ENCODE peak calls at places on chromosomes 16 and 17, in ten cellular contexts. One of them, this sample, is unnamed.
A peak's percentile ranks its signal among the peaks of the same experiment; 100 is the strongest.

GRCh38 chr17:2924211-2924610 is 128.0 kb downstream of the RAP1GAP2 start:
- DNase-seq in KG1: no peak
- DNase-seq in stimulated activated CD4-positive, alpha-beta T cell treated with anti-CD3 and anti-CD28 coated beads, TNF-alpha, amount 100 ng/mL, for 24 hours: no peak
- DNase-seq in natural killer cell: no peak
- DNase-seq in activated naive CD4-positive, alpha-beta T cell treated with anti-CD3 and anti-CD28 coated beads, Interleukin-2, amount 10 ng/mL, durations not matched to agents 7 days and 5 days: no peak
- DNase-seq in amniotic stem cell: no peak
- DNase-seq in endothelial cell: no peak
- DNase-seq in T-cell: no peak
- DNase-seq in HS-5: no peak
- DNase-seq in GF-D8: no peak
- DNase-seq in this sample: no peak

GRCh38 chr16:68086336-68086821 is 1.2 kb downstream of the NFATC3 start:
- DNase-seq in GF-D8: peak; percentile 31
- DNase-seq in HS-5: peak; percentile 22
- DNase-seq in KG1: no peak
- DNase-seq in T-cell: no peak
- DNase-seq in amniotic stem cell: peak; percentile 39
- DNase-seq in activated naive CD4-positive, alpha-beta T cell treated with anti-CD3 and anti-CD28 coated beads, Interleukin-2, amount 10 ng/mL, durations not matched to agents 7 days and 5 days: no peak
- DNase-seq in endothelial cell: no peak
- DNase-seq in natural killer cell: no peak
- DNase-seq in stimulated activated CD4-positive, alpha-beta T cell treated with anti-CD3 and anti-CD28 coated beads, TNF-alpha, amount 100 ng/mL, for 24 hours: no peak
- DNase-seq in this sample: no peak

GRCh38 chr17:42276609-42277341 is 584 bp upstream of the STAT5B start:
- DNase-seq in endothelial cell: peak; percentile 52
- DNase-seq in activated naive CD4-positive, alpha-beta T cell treated with anti-CD3 and anti-CD28 coated beads, Interleukin-2, amount 10 ng/mL, durations not matched to agents 7 days and 5 days: peak; percentile 34
- DNase-seq in amniotic stem cell: peak; percentile 62
- DNase-seq in stimulated activated CD4-positive, alpha-beta T cell treated with anti-CD3 and anti-CD28 coated beads, TNF-alpha, amount 100 ng/mL, for 24 hours: no peak
- DNase-seq in KG1: no peak
- DNase-seq in natural killer cell: no peak
- DNase-seq in HS-5: no peak
- DNase-seq in T-cell: no peak
- DNase-seq in GF-D8: peak; percentile 30
- DNase-seq in this sample: no peak

GRCh38 chr17:49180303-49180702 is 30.1 kb downstream of the GNGT2 start:
- DNase-seq in GF-D8: no peak
- DNase-seq in activated naive CD4-positive, alpha-beta T cell treated with anti-CD3 and anti-CD28 coated beads, Interleukin-2, amount 10 ng/mL, durations not matched to agents 7 days and 5 days: peak; percentile 75
- DNase-seq in KG1: peak; percentile 12
- DNase-seq in stimulated activated CD4-positive, alpha-beta T cell treated with anti-CD3 and anti-CD28 coated beads, TNF-alpha, amount 100 ng/mL, for 24 hours: peak; percentile 42
- DNase-seq in natural killer cell: peak; percentile 66
- DNase-seq in amniotic stem cell: peak; percentile 6
- DNase-seq in endothelial cell: peak; percentile 49
- DNase-seq in T-cell: peak; percentile 58
- DNase-seq in HS-5: no peak
- DNase-seq in this sample: no peak

GRCh38 chr16:69837380-69837779 is 75.2 kb downstream of the WWP2 start:
- DNase-seq in T-cell: no peak
- DNase-seq in HS-5: no peak
- DNase-seq in amniotic stem cell: no peak
- DNase-seq in activated naive CD4-positive, alpha-beta T cell treated with anti-CD3 and anti-CD28 coated beads, Interleukin-2, amount 10 ng/mL, durations not matched to agents 7 days and 5 days: no peak
- DNase-seq in endothelial cell: no peak
- DNase-seq in stimulated activated CD4-positive, alpha-beta T cell treated with anti-CD3 and anti-CD28 coated beads, TNF-alpha, amount 100 ng/mL, for 24 hours: no peak
- DNase-seq in natural killer cell: no peak
- DNase-seq in KG1: no peak
- DNase-seq in GF-D8: no peak
- DNase-seq in this sample: no peak

GRCh38 chr17:19381741-19382444 is 3.6 kb downstream of the MAPK7 start:
- DNase-seq in amniotic stem cell: no peak
- DNase-seq in stimulated activated CD4-positive, alpha-beta T cell treated with anti-CD3 and anti-CD28 coated beads, TNF-alpha, amount 100 ng/mL, for 24 hours: no peak
- DNase-seq in GF-D8: no peak
- DNase-seq in HS-5: no peak
- DNase-seq in T-cell: no peak
- DNase-seq in endothelial cell: no peak
- DNase-seq in KG1: no peak
- DNase-seq in activated naive CD4-positive, alpha-beta T cell treated with anti-CD3 and anti-CD28 coated beads, Interleukin-2, amount 10 ng/mL, durations not matched to agents 7 days and 5 days: no peak
- DNase-seq in natural killer cell: no peak
- DNase-seq in this sample: no peak

GRCh38 chr16:57107324-57107922 is 15.0 kb downstream of the CPNE2 start:
- DNase-seq in natural killer cell: no peak
- DNase-seq in HS-5: no peak
- DNase-seq in KG1: no peak
- DNase-seq in amniotic stem cell: no peak
- DNase-seq in GF-D8: no peak
- DNase-seq in T-cell: no peak
- DNase-seq in stimulated activated CD4-positive, alpha-beta T cell treated with anti-CD3 and anti-CD28 coated beads, TNF-alpha, amount 100 ng/mL, for 24 hours: no peak
- DNase-seq in endothelial cell: no peak
- DNase-seq in activated naive CD4-positive, alpha-beta T cell treated with anti-CD3 and anti-CD28 coated beads, Interleukin-2, amount 10 ng/mL, durations not matched to agents 7 days and 5 days: no peak
- DNase-seq in this sample: no peak

GRCh38 chr17:19534562-19535149 is 1.0 kb downstream of the SLC47A1 start:
- DNase-seq in GF-D8: no peak
- DNase-seq in T-cell: no peak
- DNase-seq in HS-5: no peak
- DNase-seq in KG1: no peak
- DNase-seq in endothelial cell: no peak
- DNase-seq in stimulated activated CD4-positive, alpha-beta T cell treated with anti-CD3 and anti-CD28 coated beads, TNF-alpha, amount 100 ng/mL, for 24 hours: no peak
- DNase-seq in amniotic stem cell: no peak
- DNase-seq in activated naive CD4-positive, alpha-beta T cell treated with anti-CD3 and anti-CD28 coated beads, Interleukin-2, amount 10 ng/mL, durations not matched to agents 7 days and 5 days: peak; percentile 23
- DNase-seq in natural killer cell: no peak
- DNase-seq in this sample: no peak

GRCh38 chr16:30761427-30761927 is 385 bp downstream of the CFAP119 start:
- DNase-seq in activated naive CD4-positive, alpha-beta T cell treated with anti-CD3 and anti-CD28 coated beads, Interleukin-2, amount 10 ng/mL, durations not matched to agents 7 days and 5 days: peak; percentile 72
- DNase-seq in amniotic stem cell: no peak
- DNase-seq in T-cell: no peak
- DNase-seq in GF-D8: peak; percentile 18
- DNase-seq in KG1: no peak
- DNase-seq in endothelial cell: peak; percentile 54
- DNase-seq in stimulated activated CD4-positive, alpha-beta T cell treated with anti-CD3 and anti-CD28 coated beads, TNF-alpha, amount 100 ng/mL, for 24 hours: peak; percentile 33
- DNase-seq in HS-5: no peak
- DNase-seq in natural killer cell: peak; percentile 29
- DNase-seq in this sample: no peak

GRCh38 chr17:13478326-13478830 is 123.4 kb downstream of the HS3ST3A1 start:
- DNase-seq in activated naive CD4-positive, alpha-beta T cell treated with anti-CD3 and anti-CD28 coated beads, Interleukin-2, amount 10 ng/mL, durations not matched to agents 7 days and 5 days: no peak
- DNase-seq in T-cell: no peak
- DNase-seq in HS-5: no peak
- DNase-seq in stimulated activated CD4-positive, alpha-beta T cell treated with anti-CD3 and anti-CD28 coated beads, TNF-alpha, amount 100 ng/mL, for 24 hours: no peak
- DNase-seq in natural killer cell: no peak
- DNase-seq in GF-D8: no peak
- DNase-seq in KG1: no peak
- DNase-seq in amniotic stem cell: no peak
- DNase-seq in endothelial cell: no peak
- DNase-seq in this sample: no peak

GRCh38 chr16:67654069-67654911 is 5.8 kb downstream of the ACD start:
- DNase-seq in T-cell: no peak
- DNase-seq in amniotic stem cell: no peak
- DNase-seq in natural killer cell: no peak
- DNase-seq in stimulated activated CD4-positive, alpha-beta T cell treated with anti-CD3 and anti-CD28 coated beads, TNF-alpha, amount 100 ng/mL, for 24 hours: no peak
- DNase-seq in activated naive CD4-positive, alpha-beta T cell treated with anti-CD3 and anti-CD28 coated beads, Interleukin-2, amount 10 ng/mL, durations not matched to agents 7 days and 5 days: no peak
- DNase-seq in endothelial cell: no peak
- DNase-seq in HS-5: no peak
- DNase-seq in GF-D8: no peak
- DNase-seq in KG1: no peak
- DNase-seq in this sample: no peak

GRCh38 chr16:2979669-2980226 is 498 bp downstream of the PKMYT1 start:
- DNase-seq in natural killer cell: no peak
- DNase-seq in T-cell: no peak
- DNase-seq in HS-5: no peak
- DNase-seq in amniotic stem cell: no peak
- DNase-seq in KG1: no peak
- DNase-seq in activated naive CD4-positive, alpha-beta T cell treated with anti-CD3 and anti-CD28 coated beads, Interleukin-2, amount 10 ng/mL, durations not matched to agents 7 days and 5 days: peak; percentile 60
- DNase-seq in stimulated activated CD4-positive, alpha-beta T cell treated with anti-CD3 and anti-CD28 coated beads, TNF-alpha, amount 100 ng/mL, for 24 hours: no peak
- DNase-seq in GF-D8: peak; percentile 1
- DNase-seq in endothelial cell: no peak
- DNase-seq in this sample: no peak

This sample was measured in GM12864.